ENCODE peak calls at places on chromosome 11, in five cellular contexts. S is ovary, U is A673, W is upper lobe of right lung, O is fibroblast of lung. X is an unnamed sample.

GRCh38 chr11:42225664-42226063 is 766.2 kb upstream of the LRRC4C start:
- DNase-seq in U (no peak), S (no peak), O (no peak), W (no peak), X (no peak)

GRCh38 chr11:127443297-127443696 is 442.7 kb upstream of the KIRREL3 start:
- DNase-seq in U (no peak), S (no peak), W (no peak), O (no peak), X (no peak)

GRCh38 chr11:118911113-118911879 is 14.4 kb downstream of the BCL9L start:
- DNase-seq in O (peak; percentile 61), W (no peak), S (peak; percentile 65), U (peak; percentile 61), X (peak; percentile 57)

GRCh38 chr11:32400196-32400595 is 35.1 kb downstream of the WT1 start:
- DNase-seq in W (no peak), S (no peak), O (peak; percentile 49), U (no peak), X (no peak)

GRCh38 chr11:76394411-76394810 is 13.3 kb downstream of the GVQW3 start:
- DNase-seq in O (no peak), U (no peak), W (no peak), S (no peak), X (no peak)

GRCh38 chr11:118641463-118642019 is 34.1 kb downstream of the PHLDB1 start:
- DNase-seq in S (no peak), O (no peak), U (no peak), W (no peak), X (no peak)

GRCh38 chr11:111983187-111983986 is 41.8 kb upstream of the DLAT start:
- DNase-seq in W (peak; percentile 80), O (peak; percentile 73), U (peak; percentile 39), S (no peak), X (no peak)

GRCh38 chr11:20211691-20212090 is 51.4 kb upstream of the DBX1 start:
- DNase-seq in S (no peak), W (no peak), O (no peak), U (no peak), X (no peak)

GRCh38 chr11:67160872-67161783 is 42.1 kb downstream of the KDM2A start:
- DNase-seq in U (peak; percentile 37), O (peak; percentile 43), S (no peak), W (no peak), X (no peak)

GRCh38 chr11:72848846-72849466 is 34.7 kb downstream of the ATG16L2 start:
- DNase-seq in W (no peak), O (peak; percentile 22), U (peak; percentile 60), S (peak; percentile 34), X (peak; percentile 53)

GRCh38 chr11:69640995-69641581 is at the start of gene CCND1:
- DNase-seq in U (peak; percentile 98), W (peak; percentile 88), S (no peak), O (peak; percentile 91), X (peak; percentile 75)

GRCh38 chr11:35106595-35106994 is 32.4 kb upstream of the CD44 start:
- DNase-seq in O (no peak), S (no peak), W (no peak), U (no peak), X (no peak)

GRCh38 chr11:35107866-35108265 is 31.1 kb upstream of the CD44 start:
- DNase-seq in U (no peak), W (no peak), S (no peak), O (no peak), X (no peak)

GRCh38 chr11:35103366-35104194 is 35.4 kb upstream of the CD44 start:
- DNase-seq in O (peak; percentile 99), W (no peak), S (no peak), U (no peak), X (no peak)

GRCh38 chr11:35104655-35105054 is 34.3 kb upstream of the CD44 start:
- DNase-seq in O (no peak), U (no peak), S (no peak), W (no peak), X (no peak)

DNA sequence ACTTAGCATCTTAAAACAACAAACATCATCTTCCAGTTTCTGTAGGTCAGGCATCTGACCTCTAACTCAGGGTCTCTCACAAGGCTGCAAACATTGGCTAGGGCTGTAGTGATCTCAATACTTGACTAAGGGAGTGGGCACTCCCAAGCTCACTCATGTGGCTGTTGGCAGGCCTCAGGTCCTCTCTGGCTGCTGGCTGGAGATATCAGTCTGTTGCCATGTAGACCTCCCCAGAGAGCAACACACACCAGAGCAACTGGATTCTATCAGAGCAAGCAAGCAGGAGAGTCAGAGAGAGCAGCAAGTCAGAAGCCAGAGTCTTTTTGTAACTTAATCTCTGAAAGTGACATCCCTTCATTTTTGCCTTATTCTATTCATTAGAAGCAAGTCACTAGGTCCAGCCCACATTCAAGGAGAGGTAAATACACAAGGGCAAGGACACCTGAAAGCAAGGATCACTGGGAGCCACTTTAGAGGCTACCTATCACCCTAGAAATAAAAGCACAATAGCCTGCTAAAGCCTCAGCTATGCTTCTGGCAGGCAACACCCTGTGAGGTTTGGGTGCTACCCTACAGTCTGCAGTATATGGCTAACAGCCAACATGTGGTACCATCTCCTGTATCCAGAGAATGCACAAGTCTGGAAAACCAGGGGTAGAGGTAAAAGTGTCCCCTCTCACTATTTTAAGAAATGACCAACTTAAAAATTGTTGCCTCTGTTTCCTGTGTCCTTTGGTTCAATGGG is 33.5 kb upstream of the CD44 start:
- DNase-seq in W (no peak), U (no peak), S (no peak), O (peak; percentile 59), X (no peak)
- H3K4me1 ChIP-seq in W (peaks cover 2% of the 10 kb centered on the region), U (no peaks in the 10 kb centered on the region), S (no peaks in the 10 kb centered on the region), O (peaks cover 7% of the 10 kb centered on the region), X (no peaks in the 10 kb centered on the region)

DNA sequence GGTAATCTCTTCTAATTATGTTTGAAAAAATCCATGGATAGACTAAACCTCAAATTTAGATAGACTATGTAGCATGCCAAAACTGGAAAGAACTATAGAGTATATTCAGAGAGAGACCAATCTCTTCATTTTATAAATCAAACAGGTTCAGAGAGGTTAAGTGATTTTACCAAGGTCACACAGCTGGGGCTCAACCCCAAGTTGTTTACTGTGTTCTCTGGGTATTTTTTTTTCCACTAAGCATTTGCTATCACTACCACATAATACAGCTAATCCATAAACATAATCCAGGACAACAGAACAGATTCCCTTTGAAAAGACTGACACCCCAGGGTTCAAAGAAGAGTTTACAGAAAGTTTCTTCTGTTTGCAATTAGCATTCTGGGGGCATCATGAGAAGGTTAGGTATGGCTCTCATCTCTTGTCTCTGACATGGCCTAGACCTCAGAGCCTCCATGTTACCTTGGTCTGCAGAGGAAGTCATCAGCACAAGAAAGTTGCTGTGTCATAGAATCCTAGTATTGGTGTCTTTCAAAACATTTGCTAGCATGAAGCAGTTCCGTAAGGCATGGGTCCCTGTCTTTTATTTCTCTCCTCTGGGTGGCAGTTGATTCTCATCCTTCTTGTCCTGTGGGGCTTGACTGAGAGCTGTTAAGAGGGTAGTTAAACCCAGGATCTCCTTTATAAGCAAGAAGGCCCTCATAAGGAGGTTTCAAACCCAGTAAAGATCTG is 94.5 kb upstream of the HSD17B12 start:
- DNase-seq in W (no peak), O (no peak), S (no peak), U (no peak), X (no peak)
- H3K27me3 ChIP-seq in W (peaks cover 46% of the 10 kb centered on the region), O (peaks cover 42% of the 10 kb centered on the region), S (no peaks in the 10 kb centered on the region), U (peaks cover 81% of the 10 kb centered on the region), X (peaks cover 36% of the 10 kb centered on the region)

GRCh38 chr11:121300313-121300971 is 7.9 kb downstream of the SC5D start:
- DNase-seq in O (no peak), S (no peak), U (no peak), W (no peak), X (no peak)

GRCh38 chr11:121295246-121296007 is 2.9 kb downstream of the SC5D start:
- DNase-seq in O (no peak), S (no peak), W (no peak), U (no peak), X (no peak)

GRCh38 chr11:121298770-121299169 is 6.2 kb downstream of the SC5D start:
- DNase-seq in O (no peak), U (no peak), W (no peak), S (no peak), X (no peak)

GRCh38 chr11:121299417-121299816 is 6.8 kb downstream of the SC5D start:
- DNase-seq in W (no peak), U (no peak), S (no peak), O (no peak), X (no peak)

DNA sequence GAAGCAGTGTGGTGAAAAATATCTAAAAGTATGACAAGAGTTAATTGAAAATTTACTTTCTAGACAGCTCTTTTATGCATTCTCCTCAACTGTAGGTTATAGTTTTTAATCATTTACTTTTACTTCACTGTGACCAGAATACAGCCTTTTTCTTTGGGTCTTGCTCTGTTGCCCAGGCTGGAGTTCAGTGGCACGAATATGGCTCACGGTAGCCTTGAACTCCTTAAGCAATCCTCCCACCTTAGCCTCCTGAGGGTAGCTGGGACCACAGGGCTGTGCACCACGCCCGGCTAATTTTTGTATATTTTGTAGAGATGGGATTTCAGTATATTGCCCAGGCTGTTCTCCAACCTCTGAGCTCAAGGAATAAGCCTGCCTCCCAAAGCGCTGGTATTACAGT is 5.3 kb downstream of the SC5D start:
- DNase-seq in O (no peak), S (no peak), W (no peak), U (no peak), X (no peak)
- H3K4me1 ChIP-seq in O (peaks cover 2% of the 10 kb centered on the region), S (peaks cover 2% of the 10 kb centered on the region), W (peaks cover 3% of the 10 kb centered on the region), U (peaks cover 13% of the 10 kb centered on the region), X (no peaks in the 10 kb centered on the region)

GRCh38 chr11:2436521-2437031 is 7.7 kb downstream of the TRPM5 start:
- DNase-seq in S (peak; percentile 6), U (no peak), O (no peak), W (no peak), X (no peak)
- H3K27me3 ChIP-seq in S (no peaks in the 10 kb centered on the region), U (no peaks in the 10 kb centered on the region), O (no peaks in the 10 kb centered on the region), W (no peaks in the 10 kb centered on the region), X (no peaks in the 10 kb centered on the region)

DNA sequence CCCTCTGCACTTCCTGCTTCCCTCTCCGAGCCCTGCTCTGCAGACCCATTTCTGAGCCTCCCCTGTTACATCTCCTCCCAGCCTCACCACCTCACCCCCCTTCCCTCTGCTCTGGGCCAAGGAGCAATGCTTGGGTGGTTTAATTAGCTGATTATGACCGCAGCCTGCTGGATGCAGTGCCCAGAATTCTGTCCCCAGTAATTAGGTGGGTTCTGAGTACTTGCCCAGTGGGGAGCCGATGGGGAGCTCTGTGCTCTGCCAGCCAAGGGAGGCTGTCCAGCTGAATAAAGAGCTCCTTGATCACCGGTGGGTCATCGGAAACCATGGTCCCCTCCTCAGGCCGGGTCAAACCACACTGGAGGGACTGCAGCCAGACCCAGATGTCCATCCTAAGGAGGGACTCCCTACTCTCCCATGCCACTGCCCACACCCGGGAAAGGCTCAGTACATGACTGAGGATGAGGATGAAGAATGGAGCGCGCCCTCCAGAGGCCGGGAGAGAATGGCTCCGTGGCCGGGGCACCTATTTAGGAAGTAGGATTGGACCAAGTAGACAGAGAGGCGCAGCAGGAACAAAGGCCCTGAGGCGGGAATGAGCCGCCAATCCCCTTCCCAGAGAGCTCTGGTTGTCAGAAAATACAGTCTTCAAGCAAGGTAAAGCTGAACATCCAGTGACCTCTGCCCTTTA is 9.1 kb downstream of the ARRB1 start:
- DNase-seq in O (no peak), S (no peak), W (no peak), U (no peak), X (no peak)
- H3K4me1 ChIP-seq in O (peaks cover 53% of the 10 kb centered on the region), S (peaks cover 54% of the 10 kb centered on the region), W (peaks cover 99% of the 10 kb centered on the region), U (peaks cover 94% of the 10 kb centered on the region), X (peaks cover 45% of the 10 kb centered on the region)

X was measured in adrenal gland.